ENCODE peak calls at places on chromosomes 6 and 20, in five cellular contexts. B is HT1080; J is OCI-M1; M is activated gamma-delta T cell treated with anti-CD3 and anti-CD28 coated beads, Interleukin-2, amount 50 U/mL, for 16 hours; Z is GM23248. I is an unnamed sample.

GRCh38 chr6:42984924-42985475 is 630 bp downstream of the PPP2R5D start:
- DNase-seq in B (no peak), J (peak), M (no peak), Z (peak), I (no peak)

GRCh38 chr6:155084431-155085123 is 89.5 kb downstream of the TIAM2 start:
- DNase-seq in B (peak), J (no peak), M (no peak), Z (peak), I (peak)

GRCh38 chr6:158286413-158286812 is 25.9 kb upstream of the TULP4 start:
- DNase-seq in B (no peak), J (no peak), M (no peak), Z (peak), I (peak)

GRCh38 chr20:56043227-56043626 is 37.9 kb upstream of the CBLN4 start:
- DNase-seq in B (no peak), J (no peak), M (no peak), Z (no peak), I (no peak)

GRCh38 chr6:37306624-37307222 is 47.1 kb upstream of the RNF8 start:
- DNase-seq in B (no peak), J (no peak), M (no peak), Z (no peak), I (no peak)

GRCh38 chr6:151109361-151109760 is 130.4 kb upstream of the AKAP12 start:
- DNase-seq in B (no peak), J (no peak), M (no peak), Z (no peak), I (no peak)

GRCh38 chr6:14704383-14705271 is 541.2 kb upstream of the JARID2 start:
- DNase-seq in B (no peak), J (peak), M (no peak), Z (peak), I (no peak)

GRCh38 chr6:151317206-151317994 is 74.0 kb downstream of the ZBTB2 start:
- DNase-seq in B (peak), J (no peak), M (no peak), Z (peak), I (peak)

GRCh38 chr6:149028767-149029405 is 282.1 kb downstream of the UST start:
- DNase-seq in B (peak), J (peak), M (peak), Z (peak), I (peak)

GRCh38 chr6:16670183-16670582 is 91.1 kb downstream of the ATXN1 start:
- DNase-seq in B (no peak), J (no peak), M (no peak), Z (no peak), I (no peak)

GRCh38 chr6:137717074-137718073 is 149.7 kb upstream of the TNFAIP3 start:
- DNase-seq in B (peak), J (no peak), M (peak), Z (no peak), I (peak)

I was measured in astrocyte of the spinal cord.